ENCODE peak calls at places on chromosomes 1 and 21, in six cellular contexts. One of them, this sample, is unnamed.

GRCh38 chr1:231376101-231376500 is 38.0 kb downstream of the SPRTN start:
- DNase-seq in GM23338: no peak
- DNase-seq in SHP77 treated with DMSO at 0.1 percent for 48 hours: no peak
- DNase-seq in NCI-H1417: no peak
- DNase-seq in HT1080: no peak
- DNase-seq in stimulated activated CD4-positive, alpha-beta T cell treated with anti-CD3 and anti-CD28 coated beads, Interleukin-2, amount 100 ng/mL, for 24 hours: no peak
- DNase-seq in this sample: no peak

GRCh38 chr21:46245213-46245915 is 16.8 kb upstream of the LSS start:
- DNase-seq in SHP77 treated with DMSO at 0.1 percent for 48 hours: no peak
- DNase-seq in NCI-H1417: no peak
- DNase-seq in GM23338: no peak
- DNase-seq in stimulated activated CD4-positive, alpha-beta T cell treated with anti-CD3 and anti-CD28 coated beads, Interleukin-2, amount 100 ng/mL, for 24 hours: no peak
- DNase-seq in HT1080: no peak
- DNase-seq in this sample: no peak

GRCh38 chr21:20971296-20971921 is 26.8 kb upstream of the NCAM2 start:
- DNase-seq in GM23338: peak; percentile 84
- DNase-seq in HT1080: peak; percentile 54
- DNase-seq in NCI-H1417: peak; percentile 39
- DNase-seq in SHP77 treated with DMSO at 0.1 percent for 48 hours: peak; percentile 52
- DNase-seq in stimulated activated CD4-positive, alpha-beta T cell treated with anti-CD3 and anti-CD28 coated beads, Interleukin-2, amount 100 ng/mL, for 24 hours: no peak
- DNase-seq in this sample: peak; percentile 35

GRCh38 chr1:46530791-46531409 is 20.5 kb downstream of the KNCN start:
- DNase-seq in NCI-H1417: no peak
- DNase-seq in stimulated activated CD4-positive, alpha-beta T cell treated with anti-CD3 and anti-CD28 coated beads, Interleukin-2, amount 100 ng/mL, for 24 hours: no peak
- DNase-seq in GM23338: peak; percentile 72
- DNase-seq in HT1080: no peak
- DNase-seq in SHP77 treated with DMSO at 0.1 percent for 48 hours: no peak
- DNase-seq in this sample: no peak

GRCh38 chr1:10033359-10033845 is 644 bp downstream of the UBE4B start:
- DNase-seq in HT1080: no peak
- DNase-seq in SHP77 treated with DMSO at 0.1 percent for 48 hours: no peak
- DNase-seq in stimulated activated CD4-positive, alpha-beta T cell treated with anti-CD3 and anti-CD28 coated beads, Interleukin-2, amount 100 ng/mL, for 24 hours: peak; percentile 45
- DNase-seq in NCI-H1417: peak; percentile 38
- DNase-seq in GM23338: peak; percentile 57
- DNase-seq in this sample: peak; percentile 33

GRCh38 chr21:31556662-31557061 is 102.8 kb upstream of the SOD1 start:
- DNase-seq in SHP77 treated with DMSO at 0.1 percent for 48 hours: no peak
- DNase-seq in NCI-H1417: no peak
- DNase-seq in GM23338: no peak
- DNase-seq in HT1080: no peak
- DNase-seq in stimulated activated CD4-positive, alpha-beta T cell treated with anti-CD3 and anti-CD28 coated beads, Interleukin-2, amount 100 ng/mL, for 24 hours: no peak
- DNase-seq in this sample: no peak

GRCh38 chr1:221397141-221397540 is 344.7 kb downstream of the DUSP10 start:
- DNase-seq in stimulated activated CD4-positive, alpha-beta T cell treated with anti-CD3 and anti-CD28 coated beads, Interleukin-2, amount 100 ng/mL, for 24 hours: no peak
- DNase-seq in SHP77 treated with DMSO at 0.1 percent for 48 hours: no peak
- DNase-seq in HT1080: peak; percentile 6
- DNase-seq in GM23338: no peak
- DNase-seq in NCI-H1417: no peak
- DNase-seq in this sample: no peak

GRCh38 chr1:27119270-27119618 is 35.7 kb downstream of the SLC9A1 start:
- DNase-seq in HT1080: no peak
- DNase-seq in stimulated activated CD4-positive, alpha-beta T cell treated with anti-CD3 and anti-CD28 coated beads, Interleukin-2, amount 100 ng/mL, for 24 hours: no peak
- DNase-seq in NCI-H1417: no peak
- DNase-seq in GM23338: no peak
- DNase-seq in SHP77 treated with DMSO at 0.1 percent for 48 hours: no peak
- DNase-seq in this sample: no peak

GRCh38 chr1:204266504-204267034 is 52.8 kb upstream of the GOLT1A start:
- DNase-seq in SHP77 treated with DMSO at 0.1 percent for 48 hours: no peak
- DNase-seq in HT1080: no peak
- DNase-seq in stimulated activated CD4-positive, alpha-beta T cell treated with anti-CD3 and anti-CD28 coated beads, Interleukin-2, amount 100 ng/mL, for 24 hours: no peak
- DNase-seq in GM23338: no peak
- DNase-seq in NCI-H1417: peak; percentile 26
- DNase-seq in this sample: no peak

GRCh38 chr1:208159542-208160258 is 84.5 kb downstream of the PLXNA2 start:
- DNase-seq in SHP77 treated with DMSO at 0.1 percent for 48 hours: no peak
- DNase-seq in stimulated activated CD4-positive, alpha-beta T cell treated with anti-CD3 and anti-CD28 coated beads, Interleukin-2, amount 100 ng/mL, for 24 hours: no peak
- DNase-seq in NCI-H1417: no peak
- DNase-seq in GM23338: no peak
- DNase-seq in HT1080: peak; percentile 8
- DNase-seq in this sample: no peak

GRCh38 chr1:79128726-79129125 is 122.2 kb upstream of the ADGRL4 start:
- DNase-seq in GM23338: no peak
- DNase-seq in stimulated activated CD4-positive, alpha-beta T cell treated with anti-CD3 and anti-CD28 coated beads, Interleukin-2, amount 100 ng/mL, for 24 hours: no peak
- DNase-seq in NCI-H1417: no peak
- DNase-seq in HT1080: peak; percentile 70
- DNase-seq in SHP77 treated with DMSO at 0.1 percent for 48 hours: no peak
- DNase-seq in this sample: no peak

GRCh38 chr1:229579101-229579651 is 20.7 kb upstream of the ABCB10 start:
- DNase-seq in HT1080: no peak
- DNase-seq in GM23338: no peak
- DNase-seq in NCI-H1417: peak; percentile 76
- DNase-seq in SHP77 treated with DMSO at 0.1 percent for 48 hours: peak; percentile 74
- DNase-seq in stimulated activated CD4-positive, alpha-beta T cell treated with anti-CD3 and anti-CD28 coated beads, Interleukin-2, amount 100 ng/mL, for 24 hours: no peak
- DNase-seq in this sample: no peak

GRCh38 chr1:212225871-212226302 is 59.3 kb upstream of the PPP2R5A start:
- DNase-seq in SHP77 treated with DMSO at 0.1 percent for 48 hours: no peak
- DNase-seq in NCI-H1417: no peak
- DNase-seq in HT1080: no peak
- DNase-seq in GM23338: peak; percentile 28
- DNase-seq in stimulated activated CD4-positive, alpha-beta T cell treated with anti-CD3 and anti-CD28 coated beads, Interleukin-2, amount 100 ng/mL, for 24 hours: no peak
- DNase-seq in this sample: no peak

GRCh38 chr1:109759513-109760334 is 4.0 kb downstream of the EPS8L3 start:
- DNase-seq in NCI-H1417: no peak
- DNase-seq in HT1080: no peak
- DNase-seq in stimulated activated CD4-positive, alpha-beta T cell treated with anti-CD3 and anti-CD28 coated beads, Interleukin-2, amount 100 ng/mL, for 24 hours: no peak
- DNase-seq in SHP77 treated with DMSO at 0.1 percent for 48 hours: no peak
- DNase-seq in GM23338: no peak
- DNase-seq in this sample: no peak

GRCh38 chr1:197444754-197445153 is 176.7 kb downstream of the CRB1 start:
- DNase-seq in HT1080: no peak
- DNase-seq in stimulated activated CD4-positive, alpha-beta T cell treated with anti-CD3 and anti-CD28 coated beads, Interleukin-2, amount 100 ng/mL, for 24 hours: no peak
- DNase-seq in GM23338: no peak
- DNase-seq in NCI-H1417: no peak
- DNase-seq in SHP77 treated with DMSO at 0.1 percent for 48 hours: no peak
- DNase-seq in this sample: no peak